ENCODE peak calls at places on chromosome 11, in six cellular contexts. C, Z, M, H, D and L are unnamed samples.
A peak's percentile ranks its signal among the peaks of the same experiment; 100 is the strongest.

GRCh38 chr11:13880719-13881118 is 81.8 kb upstream of the SPON1 start:
- DNase-seq in C (no peak), Z (no peak), M (no peak), H (no peak), D (no peak), L (peak; percentile 31)

GRCh38 chr11:10407749-10408472 is 47.2 kb upstream of the AMPD3 start:
- DNase-seq in C (no peak), Z (no peak), M (no peak), H (no peak), D (no peak), L (no peak)

GRCh38 chr11:47986742-47987141 is 6.4 kb downstream of the PTPRJ start:
- DNase-seq in C (no peak), Z (no peak), M (no peak), H (no peak), D (no peak), L (no peak)

GRCh38 chr11:44590769-44591168 is 25.3 kb downstream of the CD82 start:
- DNase-seq in C (no peak), Z (no peak), M (no peak), H (no peak), D (no peak), L (no peak)

GRCh38 chr11:11010624-11011127 is 152.8 kb upstream of the ZBED5 start:
- DNase-seq in C (peak; percentile 28), Z (no peak), M (no peak), H (no peak), D (peak; percentile 28), L (no peak)

GRCh38 chr11:22340803-22341581 is 2.8 kb downstream of the SLC17A6 start:
- DNase-seq in C (no peak), Z (no peak), M (no peak), H (no peak), D (no peak), L (no peak)

GRCh38 chr11:4008116-4008515 is 86.5 kb upstream of the RRM1 start:
- DNase-seq in C (no peak), Z (no peak), M (no peak), H (no peak), D (no peak), L (no peak)

GRCh38 chr11:2296913-2297622 is 4.7 kb downstream of the C11orf21 start:
- DNase-seq in C (peak; percentile 21), Z (peak; percentile 62), M (no peak), H (peak; percentile 3), D (no peak), L (no peak)

GRCh38 chr11:2521681-2522630 is 77.1 kb downstream of the KCNQ1 start:
- DNase-seq in C (peak; percentile 17), Z (peak; percentile 48), M (peak; percentile 12), H (no peak), D (no peak), L (no peak)

GRCh38 chr11:119062779-119063178 is 4.8 kb upstream of the VPS11 start:
- DNase-seq in C (peak; percentile 54), Z (no peak), M (no peak), H (no peak), D (no peak), L (no peak)

GRCh38 chr11:119065369-119065768 is 2.2 kb upstream of the VPS11 start:
- DNase-seq in C (no peak), Z (no peak), M (no peak), H (peak; percentile 72), D (no peak), L (no peak)

GRCh38 chr11:119066481-119066880 is 1.1 kb upstream of the VPS11 start:
- DNase-seq in C (no peak), Z (no peak), M (no peak), H (peak; percentile 57), D (no peak), L (no peak)

DNA sequence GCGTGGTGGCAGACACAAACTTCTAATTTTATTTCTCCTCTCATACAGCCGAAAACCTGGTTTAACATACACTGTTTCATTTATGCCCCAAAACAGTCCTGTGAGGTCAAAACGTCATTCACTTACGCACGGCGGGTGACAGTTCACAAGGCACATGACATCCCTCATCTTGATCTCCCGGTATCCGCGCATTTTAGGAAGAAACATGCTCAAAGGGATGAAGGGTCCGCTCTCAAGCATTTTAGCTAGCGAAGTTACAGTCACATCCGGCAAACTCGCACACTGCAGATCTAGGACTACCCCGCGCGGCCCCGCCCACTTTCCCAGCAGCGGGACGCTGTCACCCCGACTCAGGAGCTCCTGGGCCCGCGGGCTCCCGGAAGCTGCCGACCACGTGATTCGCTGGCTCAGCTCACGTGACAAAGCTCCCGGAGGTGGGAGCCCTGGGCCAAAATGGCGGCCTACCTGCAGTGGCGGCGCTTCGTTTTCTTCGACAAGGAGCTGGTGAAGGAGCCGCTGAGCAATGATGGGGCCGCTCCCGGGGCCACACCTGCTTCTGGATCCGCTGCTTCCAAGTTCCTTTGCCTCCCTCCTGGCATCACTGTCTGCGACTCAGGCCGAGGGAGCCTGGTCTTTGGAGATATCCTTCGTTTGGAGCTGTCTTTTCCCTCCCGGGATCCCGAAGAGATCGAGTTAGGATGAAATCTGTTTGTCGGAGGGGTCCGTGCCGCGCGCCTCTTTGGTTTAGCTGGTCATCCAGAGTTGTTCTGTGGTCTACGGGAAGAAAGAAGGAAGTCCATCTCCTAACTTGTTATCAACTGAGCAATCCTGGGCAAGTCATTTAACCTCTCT is at the start of gene VPS11:
- DNase-seq in C (peak; percentile 99), Z (peak; percentile 99), M (peak; percentile 98), H (peak; percentile 99), D (peak; percentile 93), L (peak; percentile 88)
- TF ChIP-seq POLR2A in C (no peak), Z (no peak), M (peak; percentile 71), H (peak; percentile 55), D (peak; percentile 63), L (peak; percentile 48)

GRCh38 chr11:65132988-65133700 is 1.2 kb downstream of the SYVN1 start:
- DNase-seq in C (peak; percentile 89), Z (peak; percentile 69), M (peak; percentile 97), H (peak; percentile 62), D (no peak), L (no peak)
- TF ChIP-seq POLR2A in C (no peak), Z (no peak), M (peak; percentile 25), H (no peak), D (no peak), L (no peak)

GRCh38 chr11:61847914-61848581 is 19.9 kb downstream of the FADS2 start:
- DNase-seq in C (no peak), Z (no peak), M (no peak), H (no peak), D (no peak), L (no peak)
- TF ChIP-seq POLR2A in C (no peak), Z (no peak), M (no peak), H (no peak), D (no peak), L (no peak)

GRCh38 chr11:33723238-33723881 is 12.9 kb downstream of the CD59 start:
- DNase-seq in C (no peak), Z (no peak), M (no peak), H (peak; percentile 82), D (no peak), L (no peak)
- TF ChIP-seq POLR2A in C (no peak), Z (no peak), M (no peak), H (no peak), D (no peak), L (no peak)

GRCh38 chr11:67647471-67647870 is 3.1 kb downstream of the ACY3 start:
- DNase-seq in C (no peak), Z (no peak), M (no peak), H (no peak), D (no peak), L (no peak)

GRCh38 chr11:67648796-67649613 is 1.5 kb downstream of the ACY3 start:
- DNase-seq in C (no peak), Z (peak; percentile 61), M (peak; percentile 85), H (peak; percentile 69), D (peak; percentile 13), L (no peak)

GRCh38 chr11:67646535-67647336 is 3.8 kb downstream of the ACY3 start:
- DNase-seq in C (no peak), Z (no peak), M (peak; percentile 82), H (peak; percentile 91), D (no peak), L (no peak)

GRCh38 chr11:67649634-67650540 is 643 bp downstream of the ACY3 start:
- DNase-seq in C (no peak), Z (peak; percentile 56), M (no peak), H (no peak), D (no peak), L (no peak)

DNA sequence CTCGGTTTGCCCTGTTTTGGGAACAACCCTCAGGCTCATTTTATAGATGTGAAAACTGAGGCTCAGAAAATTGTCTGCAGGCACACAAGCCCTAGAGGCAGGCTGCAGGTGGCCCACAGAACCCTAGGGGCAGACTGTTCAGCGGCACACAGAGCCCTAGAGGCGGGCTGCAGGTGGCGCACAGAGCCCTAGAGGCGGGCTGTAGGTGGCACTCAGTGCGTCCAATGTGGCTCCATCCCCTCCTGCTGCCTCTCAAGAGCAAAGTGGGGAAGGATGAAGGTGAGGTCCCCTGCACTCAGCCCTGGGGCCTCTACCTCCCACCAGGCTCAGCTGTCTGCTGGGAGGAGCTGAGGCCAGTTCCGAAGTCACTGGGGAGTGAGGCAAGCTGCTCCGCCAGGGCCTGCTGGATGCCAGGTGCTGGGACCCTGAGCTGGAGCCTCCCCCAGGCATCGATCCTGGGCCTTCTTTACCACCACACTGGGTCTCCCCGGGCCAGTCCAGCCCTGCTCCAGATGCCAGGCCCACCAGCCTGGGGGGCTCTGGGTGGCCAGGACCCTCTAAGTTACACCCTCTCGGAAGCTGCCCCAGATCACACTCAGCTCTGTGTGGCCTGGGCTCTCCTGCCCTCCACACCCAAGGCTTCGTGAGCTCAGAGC is 2.3 kb downstream of the ACY3 start:
- DNase-seq in C (peak; percentile 63), Z (no peak), M (peak; percentile 67), H (peak; percentile 71), D (no peak), L (no peak)
- TF ChIP-seq POLR2A in C (no peak), Z (no peak), M (no peak), H (no peak), D (no peak), L (no peak)